ENCODE peak calls at places on chromosomes 5 and 9, in nine cellular contexts. B, F, P, M, H, V, E, Q and Y are unnamed samples.

GRCh38 chr9:93172646-93173364 is 11.1 kb upstream of the WNK2 start:
- DNase-seq in E (no peak), H (no peak), Q (no peak), F (no peak), V (no peak), B (no peak), P (no peak), M (no peak), Y (no peak)

GRCh38 chr9:134497283-134497860 is 144.2 kb upstream of the COL5A1 start:
- DNase-seq in Q (no peak), B (no peak), M (no peak), H (no peak), E (no peak), F (no peak), V (no peak), P (no peak), Y (no peak)

GRCh38 chr5:125199968-125200841 is 453.8 kb upstream of the ZNF608 start:
- DNase-seq in E (no peak), V (no peak), M (no peak), Q (peak), H (no peak), F (no peak), P (no peak), B (no peak), Y (no peak)

GRCh38 chr5:44951371-44951770 is 142.6 kb downstream of the MRPS30 start:
- DNase-seq in F (no peak), V (no peak), M (no peak), P (no peak), Q (no peak), E (no peak), H (no peak), B (no peak), Y (no peak)

GRCh38 chr5:169160405-169160901 is 140.5 kb downstream of the SLIT3 start:
- DNase-seq in V (no peak), P (no peak), H (no peak), B (no peak), Q (no peak), E (no peak), M (no peak), F (no peak), Y (no peak)

GRCh38 chr9:33159058-33159759 is 7.9 kb downstream of the B4GALT1 start:
- DNase-seq in Q (no peak), H (no peak), V (peak), E (peak), P (no peak), F (peak), B (no peak), M (no peak), Y (peak)

GRCh38 chr5:71924980-71925379 is 182.3 kb upstream of the MAP1B start:
- DNase-seq in E (no peak), F (no peak), H (peak), Q (no peak), P (no peak), M (no peak), V (no peak), B (no peak), Y (no peak)

GRCh38 chr5:53059281-53059680 is 50.3 kb downstream of the MOCS2 start:
- DNase-seq in F (no peak), Q (no peak), V (no peak), B (no peak), E (no peak), M (no peak), H (no peak), P (no peak), Y (no peak)

GRCh38 chr5:84255318-84255717 is 129.4 kb downstream of the EDIL3 start:
- DNase-seq in F (no peak), Q (no peak), B (no peak), V (no peak), E (no peak), P (no peak), M (no peak), H (no peak), Y (no peak)

GRCh38 chr5:25568989-25569625 is 924.3 kb upstream of the CDH10 start:
- DNase-seq in M (no peak), E (no peak), V (no peak), B (no peak), Q (no peak), F (no peak), H (no peak), P (no peak), Y (no peak)

GRCh38 chr5:116970318-116970717 is 395.7 kb upstream of the SEMA6A start:
- DNase-seq in V (no peak), P (no peak), Q (no peak), F (no peak), M (no peak), H (no peak), E (no peak), B (peak), Y (no peak)

GRCh38 chr5:98827161-98827560 is 53.7 kb downstream of the RGMB start:
- DNase-seq in H (peak), P (no peak), F (no peak), Q (no peak), B (no peak), V (no peak), E (no peak), M (peak), Y (no peak)

GRCh38 chr5:11650936-11651335 is 253.3 kb downstream of the CTNND2 start:
- DNase-seq in F (no peak), B (no peak), V (no peak), E (no peak), H (no peak), M (no peak), P (no peak), Q (no peak), Y (no peak)

GRCh38 chr5:171617787-171618690 is 167.6 kb upstream of the SMIM23 start:
- DNase-seq in M (no peak), P (no peak), F (peak), B (no peak), Q (no peak), E (no peak), H (no peak), V (no peak), Y (no peak)

GRCh38 chr5:179275941-179276837 is 69.1 kb downstream of the ADAMTS2 start:
- DNase-seq in E (no peak), F (peak), V (no peak), B (no peak), Q (no peak), M (no peak), H (no peak), P (peak), Y (peak)

GRCh38 chr9:93673271-93673843 is 97.0 kb downstream of the PHF2 start:
- DNase-seq in B (no peak), Q (peak), M (no peak), E (peak), F (peak), V (peak), H (no peak), P (peak), Y (peak)

DNA sequence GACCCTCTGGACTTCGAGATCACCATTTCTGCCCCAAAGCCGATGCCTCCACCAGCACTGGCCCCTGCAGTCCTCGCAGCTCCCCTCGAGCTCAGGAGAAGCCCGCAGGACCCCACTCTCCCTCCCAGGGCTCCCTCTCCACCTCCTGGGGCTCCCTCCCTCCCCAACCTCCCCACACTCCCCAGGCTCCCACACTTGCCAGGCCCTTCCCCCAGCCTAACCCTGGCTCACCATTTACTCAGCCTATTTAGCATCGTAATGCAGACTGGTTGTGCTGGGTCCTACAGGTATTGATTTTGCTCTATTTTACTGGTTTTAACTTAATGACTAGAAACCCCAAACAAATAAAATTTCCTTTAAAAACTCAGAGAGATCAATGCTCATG is 23.7 kb upstream of the TMEM250 start:
- DNase-seq in Q (no peak), F (no peak), P (no peak), E (no peak), H (no peak), B (no peak), M (no peak), V (no peak), Y (no peak)
- TF ChIP-seq CTCF in Q (no peak), F (no peak), P (no peak), E (no peak), H (no peak), B (no peak), M (no peak), V (no peak), Y (no peak)

DNA sequence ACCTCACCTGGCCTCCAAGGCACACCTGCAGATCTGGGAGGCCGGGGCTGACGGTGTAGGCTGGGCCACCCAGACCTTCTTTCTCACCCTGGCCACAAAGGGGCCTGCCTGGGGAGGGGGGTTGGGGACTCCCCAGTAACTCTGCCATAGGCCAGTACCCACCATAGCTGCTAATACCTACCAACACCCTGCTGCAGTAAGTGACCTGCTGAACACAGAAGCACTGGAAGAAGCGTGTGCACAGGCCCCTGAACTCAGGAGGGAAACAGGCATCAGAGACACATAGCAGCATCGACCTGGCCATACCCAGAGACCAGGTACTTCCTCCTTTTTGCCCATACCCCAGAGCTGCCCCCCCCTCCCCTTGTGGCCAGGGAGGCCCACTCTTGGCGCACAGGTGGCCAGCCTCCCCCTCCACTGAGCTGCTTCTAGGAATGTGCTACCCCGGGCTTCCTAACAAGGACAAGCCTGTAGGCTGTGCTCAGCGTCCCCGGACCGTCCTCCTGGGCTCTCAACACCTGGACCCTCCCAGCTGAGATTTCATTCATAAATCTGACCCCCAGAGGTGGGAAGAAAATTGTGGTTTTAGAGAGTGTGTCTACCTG is 4.9 kb downstream of the NRARP start:
- DNase-seq in P (no peak), E (no peak), M (no peak), Q (peak), H (no peak), V (no peak), F (no peak), B (no peak), Y (no peak)
- H3K27ac ChIP-seq in P (peak), E (peak), M (no peak), Q (no peak), H (peak), V (peak), F (peak), B (no peak), Y (no peak)

DNA sequence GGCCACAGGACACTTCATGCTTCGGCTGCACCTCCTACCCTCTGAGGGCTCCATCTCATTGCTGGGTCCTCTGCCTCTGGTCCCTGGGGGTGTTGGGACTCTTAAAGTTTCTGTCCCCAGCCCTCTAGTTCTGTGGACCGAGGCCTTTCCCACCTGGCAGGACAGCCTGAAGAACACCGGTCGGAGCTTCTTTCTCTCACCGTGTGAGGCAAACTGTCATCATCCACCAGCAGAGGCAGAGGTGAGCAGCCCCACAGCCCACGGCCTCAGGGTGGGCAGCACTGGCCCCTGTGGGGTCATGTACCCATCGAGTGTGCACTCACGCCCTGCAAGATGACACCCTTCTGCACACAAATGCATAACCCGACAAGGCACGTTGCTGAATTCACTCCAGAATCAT is 49.9 kb downstream of the IRX2 start:
- DNase-seq in Q (no peak), F (peak), M (no peak), V (no peak), P (no peak), H (no peak), B (no peak), E (no peak), Y (peak)
- TF ChIP-seq CTCF in Q (peak), F (no peak), M (no peak), V (no peak), P (no peak), H (no peak), B (no peak), E (no peak), Y (no peak)

GRCh38 chr5:60674670-60675069 is 25.3 kb downstream of the DEPDC1B start:
- DNase-seq in Q (no peak), F (no peak), E (no peak), M (no peak), V (no peak), P (no peak), B (no peak), H (no peak), Y (no peak)
- H3K27ac ChIP-seq in Q (no peak), F (no peak), E (no peak), M (no peak), V (no peak), P (no peak), B (no peak), H (no peak), Y (no peak)

DNA sequence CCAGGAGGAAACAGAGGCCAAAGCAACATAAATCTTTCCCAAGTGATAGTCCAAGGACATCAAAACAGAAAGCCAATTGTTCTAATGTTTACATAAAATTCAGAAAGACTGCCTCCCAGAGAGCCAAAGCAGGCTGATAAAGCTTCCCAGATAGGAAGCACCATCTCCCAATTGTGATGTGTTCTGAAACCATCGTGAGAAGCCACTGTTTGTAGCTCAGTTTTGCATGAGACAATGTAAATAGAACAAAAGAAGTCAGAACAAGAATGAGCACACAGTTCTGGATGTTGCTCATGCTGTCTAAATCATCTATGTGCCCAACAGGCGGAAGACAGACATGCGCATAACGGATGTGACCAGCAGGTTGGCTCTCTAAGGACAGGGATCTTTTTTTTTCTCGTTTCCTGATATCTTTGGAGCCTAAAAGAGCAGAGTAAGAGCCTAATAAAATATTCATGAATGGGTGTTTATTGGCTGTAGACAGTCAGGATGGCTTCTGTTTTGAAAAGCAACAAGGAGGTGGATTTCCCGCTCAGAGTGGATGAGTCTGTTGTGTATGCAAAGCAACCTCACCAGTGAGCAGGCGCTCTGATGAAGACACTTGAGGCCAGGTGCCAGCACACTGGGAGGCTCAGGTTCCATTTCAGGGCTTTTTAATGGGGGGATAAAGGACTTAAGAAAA is 113.6 kb downstream of the GNA14 start:
- DNase-seq in F (no peak), P (no peak), B (no peak), Q (no peak), M (no peak), V (no peak), E (no peak), H (no peak), Y (no peak)
- TF ChIP-seq CTCF in F (no peak), P (no peak), B (no peak), Q (no peak), M (no peak), V (no peak), E (no peak), H (no peak), Y (no peak)

GRCh38 chr9:38255599-38255998 is 136.9 kb upstream of the ALDH1B1 start:
- DNase-seq in E (no peak), B (no peak), M (no peak), Q (no peak), V (no peak), P (no peak), F (no peak), H (no peak), Y (no peak)
- H3K27ac ChIP-seq in E (no peak), B (no peak), M (no peak), Q (no peak), V (no peak), P (no peak), F (no peak), H (no peak), Y (no peak)

DNA sequence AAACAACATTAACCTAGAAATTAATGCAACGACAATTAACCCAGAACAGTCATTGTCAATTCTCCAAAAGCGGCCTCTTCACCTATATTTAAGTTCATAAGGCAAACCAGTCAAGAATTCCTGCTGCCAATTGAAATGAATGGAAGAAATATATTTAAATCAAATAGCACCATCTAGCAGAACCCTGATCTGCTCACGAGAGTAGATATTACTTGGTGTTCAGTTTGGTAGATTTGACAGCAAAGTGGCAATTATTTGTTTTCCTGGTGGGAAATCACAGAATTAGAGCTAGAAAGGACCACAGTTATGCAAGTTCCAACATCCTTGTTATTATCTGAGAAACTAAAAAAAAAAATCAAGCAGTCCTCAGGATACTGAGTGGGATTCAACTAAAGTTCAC is 2.3 kb downstream of the SSBP2 start:
- DNase-seq in H (no peak), Q (no peak), E (no peak), B (no peak), F (no peak), V (no peak), M (no peak), P (no peak), Y (no peak)
- TF ChIP-seq CTCF in H (no peak), Q (no peak), E (no peak), B (peak), F (no peak), V (no peak), M (peak), P (no peak), Y (no peak)

GRCh38 chr5:120615967-120616645 is 152.0 kb downstream of the PRR16 start:
- DNase-seq in F (no peak), E (no peak), H (no peak), M (no peak), V (no peak), Q (no peak), P (no peak), B (peak), Y (no peak)
- H3K27ac ChIP-seq in F (no peak), E (no peak), H (no peak), M (no peak), V (no peak), Q (no peak), P (no peak), B (no peak), Y (no peak)

GRCh38 chr5:146660381-146660960 is 144.5 kb upstream of the GPR151 start:
- DNase-seq in V (no peak), H (no peak), B (no peak), F (no peak), P (no peak), E (no peak), M (no peak), Q (no peak), Y (no peak)

GRCh38 chr5:146659961-146660360 is 144.0 kb upstream of the GPR151 start:
- DNase-seq in F (no peak), M (no peak), H (no peak), B (no peak), P (no peak), Q (no peak), E (no peak), V (no peak), Y (no peak)

GRCh38 chr5:146667633-146668032 is 151.6 kb upstream of the GPR151 start:
- DNase-seq in V (no peak), M (no peak), H (no peak), P (no peak), E (peak), Q (no peak), F (no peak), B (peak), Y (no peak)

GRCh38 chr5:146656638-146657037 is 140.6 kb upstream of the GPR151 start:
- DNase-seq in Q (no peak), E (no peak), H (no peak), P (no peak), M (no peak), B (no peak), V (no peak), F (no peak), Y (no peak)

GRCh38 chr5:146662229-146662628 is 146.2 kb upstream of the GPR151 start:
- DNase-seq in E (no peak), F (no peak), B (no peak), Q (peak), M (peak), V (no peak), H (no peak), P (no peak), Y (no peak)
- TF ChIP-seq CTCF in E (peak), F (no peak), B (peak), Q (peak), M (peak), V (peak), H (peak), P (no peak), Y (peak)